ENCODE peak calls at places on chromosome 17, in four cellular contexts. J is GM23338, N is HCT116, C is neural progenitor cell. D is an unnamed sample.

GRCh38 chr17:83200231-83200699 is 120.9 kb downstream of the METRNL start:
- DNase-seq in J (no peak), N (no peak), C (no peak), D (no peak)

GRCh38 chr17:19015428-19015827 is 10.9 kb upstream of the FAM83G start:
- DNase-seq in J (no peak), N (no peak), C (no peak), D (no peak)

GRCh38 chr17:28274591-28275265 is 44.3 kb upstream of the TMEM97 start:
- DNase-seq in J (no peak), N (no peak), C (no peak), D (no peak)

GRCh38 chr17:67289174-67289876 is 44.3 kb upstream of the HELZ start:
- DNase-seq in J (peak; percentile 27), N (no peak), C (no peak), D (peak; percentile 33)

GRCh38 chr17:15123593-15124590 is 141.2 kb downstream of the PMP22 start:
- DNase-seq in J (no peak), N (no peak), C (no peak), D (no peak)

GRCh38 chr17:77800832-77801231 is 157.7 kb upstream of the TNRC6C start:
- DNase-seq in J (no peak), N (no peak), C (no peak), D (no peak)

GRCh38 chr17:82065638-82066303 is at the start of gene DUS1L:
- DNase-seq in J (peak; percentile 74), N (no peak), C (peak; percentile 83), D (peak; percentile 78)

GRCh38 chr17:50837980-50838954 is 2.9 kb downstream of the WFIKKN2 start:
- DNase-seq in J (no peak), N (no peak), C (no peak), D (no peak)

GRCh38 chr17:68437979-68438877 is 19.1 kb downstream of the WIPI1 start:
- DNase-seq in J (peak; percentile 35), N (no peak), C (no peak), D (peak; percentile 63)

GRCh38 chr17:27423651-27424050 is 32.6 kb upstream of the KSR1 start:
- DNase-seq in J (no peak), N (no peak), C (no peak), D (no peak)

GRCh38 chr17:62693616-62694415 is 66.3 kb downstream of the MRC2 start:
- DNase-seq in J (no peak), N (no peak), C (no peak), D (no peak)

GRCh38 chr17:42519546-42520444 is 16.2 kb upstream of the NAGLU start:
- DNase-seq in J (peak; percentile 85), N (peak; percentile 92), C (peak; percentile 62), D (peak; percentile 91)

GRCh38 chr17:17044846-17045561 is 2.7 kb downstream of the MPRIP start:
- DNase-seq in J (peak; percentile 49), N (no peak), C (no peak), D (peak; percentile 57)

GRCh38 chr17:31479524-31479923 is 88.0 kb downstream of the RAB11FIP4 start:
- DNase-seq in J (no peak), N (no peak), C (no peak), D (no peak)
- H3K27me3 ChIP-seq in J (no peaks in the 10 kb centered on the region), N (no peaks in the 10 kb centered on the region), C (no peaks in the 10 kb centered on the region), D (no peaks in the 10 kb centered on the region)

GRCh38 chr17:73595068-73595865 is 49.0 kb downstream of the SDK2 start:
- DNase-seq in J (peak; percentile 72), N (no peak), C (peak; percentile 64), D (peak; percentile 35)
- TF ChIP-seq EZH2phosphoT487 in J (no peak), N (no peak), C (no peak), D (no peak)

GRCh38 chr17:3667366-3668278 is 756 bp downstream of the TAX1BP3 start:
- DNase-seq in J (peak; percentile 83), N (no peak), C (peak; percentile 89), D (peak; percentile 97)
- TF ChIP-seq CTCF in J (no peak), N (no peak), C (no peak), D (no peak)

DNA sequence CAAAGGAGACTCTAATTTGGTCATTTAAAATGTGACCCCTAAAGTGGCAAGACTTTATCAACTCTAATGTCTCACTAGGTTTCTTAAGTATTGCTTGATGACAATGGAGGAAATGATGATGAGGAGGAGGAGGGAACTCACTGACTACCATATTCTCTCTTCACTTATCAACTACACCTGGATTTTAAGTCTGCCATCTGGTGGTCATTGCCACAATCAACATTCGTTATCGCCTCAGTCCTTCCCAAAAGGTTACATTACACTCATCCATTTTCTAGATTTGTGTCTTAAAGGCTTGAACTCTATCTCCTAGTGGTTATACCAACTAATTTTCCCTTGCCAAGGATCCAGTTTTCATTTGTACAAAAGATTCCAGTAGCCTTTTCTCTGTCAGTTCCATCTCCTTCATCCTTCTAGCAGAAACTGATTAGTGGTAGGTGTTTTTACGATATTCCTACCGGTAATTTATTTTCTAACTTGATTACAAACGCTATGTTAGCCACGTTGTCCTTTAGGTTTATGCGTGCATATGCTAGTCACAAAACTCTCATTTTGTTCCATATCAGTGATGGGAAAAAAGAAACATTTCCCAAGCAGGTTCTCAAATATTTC is 114.6 kb upstream of the NOG start:
- DNase-seq in J (peak; percentile 75), N (peak; percentile 58), C (peak; percentile 54), D (peak; percentile 38)
- H3K27me3 ChIP-seq in J (no peaks in the 10 kb centered on the region), N (peaks cover 30% of the 10 kb centered on the region), C (no peaks in the 10 kb centered on the region), D (no peaks in the 10 kb centered on the region)

GRCh38 chr17:80942360-80943345 is 49.0 kb upstream of the CHMP6 start:
- DNase-seq in J (no peak), N (no peak), C (no peak), D (peak; percentile 65)
- TF ChIP-seq EZH2phosphoT487 in J (no peak), N (no peak), C (no peak), D (no peak)

GRCh38 chr17:45226620-45227019 is 4.9 kb downstream of the FMNL1 start:
- DNase-seq in J (no peak), N (no peak), C (no peak), D (no peak)

GRCh38 chr17:45225051-45225700 is 3.5 kb downstream of the FMNL1 start:
- DNase-seq in J (no peak), N (no peak), C (no peak), D (no peak)

GRCh38 chr17:45227101-45227591 is 5.5 kb downstream of the FMNL1 start:
- DNase-seq in J (no peak), N (no peak), C (no peak), D (peak; percentile 4)

GRCh38 chr17:45224671-45225050 is 3.0 kb downstream of the FMNL1 start:
- DNase-seq in J (no peak), N (no peak), C (no peak), D (no peak)

DNA sequence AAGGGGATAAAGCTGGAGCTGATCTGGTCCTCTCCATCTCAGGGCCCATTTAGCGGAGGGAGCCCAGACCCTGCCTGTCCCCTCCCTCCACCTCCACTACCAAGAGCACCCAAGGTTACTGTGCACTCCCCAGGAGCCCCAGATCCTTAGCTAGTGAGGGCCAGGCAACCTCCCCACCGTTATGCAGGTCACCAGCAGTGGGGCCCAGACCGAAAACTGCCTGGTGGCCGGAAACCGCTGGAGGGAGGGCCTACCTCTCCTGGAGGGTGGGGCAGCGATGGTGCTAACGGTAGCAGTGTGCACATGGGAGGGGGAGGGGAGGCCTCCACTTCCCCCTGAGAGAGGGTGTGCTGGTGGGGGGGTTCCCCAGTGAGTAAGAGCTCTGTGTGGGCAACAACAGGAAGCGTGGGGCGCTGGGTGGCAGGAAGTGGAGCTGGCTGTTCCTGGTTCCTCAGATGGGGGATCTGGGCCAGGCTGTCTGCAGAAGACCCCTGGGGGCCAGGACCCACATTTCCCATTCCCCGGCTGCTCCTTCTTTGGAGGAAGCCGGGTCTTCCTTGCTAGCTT is 4.4 kb downstream of the FMNL1 start:
- DNase-seq in J (no peak), N (no peak), C (no peak), D (no peak)
- TF ChIP-seq CTCF in J (no peak), N (no peak), C (no peak), D (no peak)

GRCh38 chr17:7709031-7709430 is 4.0 kb downstream of the EFNB3 start:
- DNase-seq in J (no peak), N (no peak), C (no peak), D (no peak)
- H3K27me3 ChIP-seq in J (peaks cover 11% of the 10 kb centered on the region), N (no peaks in the 10 kb centered on the region), C (peaks cover 19% of the 10 kb centered on the region), D (peaks cover 31% of the 10 kb centered on the region)

GRCh38 chr17:4119299-4119698 is 23.5 kb downstream of the ZZEF1 start:
- DNase-seq in J (no peak), N (no peak), C (no peak), D (no peak)

GRCh38 chr17:4120332-4120731 is 22.5 kb downstream of the ZZEF1 start:
- DNase-seq in J (no peak), N (no peak), C (no peak), D (no peak)

GRCh38 chr17:4116516-4116915 is 26.3 kb downstream of the ZZEF1 start:
- DNase-seq in J (peak; percentile 60), N (no peak), C (no peak), D (no peak)

DNA sequence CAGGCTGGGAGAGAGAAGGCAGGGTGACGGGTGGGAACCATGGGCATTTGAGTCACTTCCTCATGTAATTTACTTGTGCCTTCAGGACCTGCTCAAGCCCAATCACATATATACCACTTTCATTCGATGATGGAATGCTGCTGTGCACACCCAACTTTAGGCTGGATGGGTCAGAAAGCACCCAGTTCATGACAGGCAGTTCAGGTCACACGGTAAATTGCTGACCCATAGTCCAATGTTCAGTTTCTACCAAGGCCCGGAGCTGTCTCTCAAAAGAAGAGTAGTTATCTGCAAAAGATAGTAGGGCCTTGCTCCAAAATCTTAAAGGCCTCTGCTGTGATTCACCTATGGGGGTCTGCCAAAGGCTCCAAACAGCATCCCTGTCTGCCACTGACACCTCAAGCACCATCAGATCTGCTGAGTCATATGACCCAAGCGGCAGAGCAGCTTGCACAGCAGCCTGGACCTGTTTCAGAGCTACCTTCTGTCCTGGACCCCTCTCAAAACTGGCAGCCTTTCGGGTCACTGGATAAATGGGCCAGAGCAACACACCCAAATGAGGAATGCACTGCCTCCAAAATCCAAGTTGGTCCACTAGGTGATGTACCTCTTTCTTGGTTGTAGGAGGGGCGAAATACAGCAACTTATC is 24.6 kb downstream of the ZZEF1 start:
- DNase-seq in J (no peak), N (no peak), C (no peak), D (no peak)
- TF ChIP-seq EZH2phosphoT487 in J (no peak), N (no peak), C (no peak), D (no peak)

DNA sequence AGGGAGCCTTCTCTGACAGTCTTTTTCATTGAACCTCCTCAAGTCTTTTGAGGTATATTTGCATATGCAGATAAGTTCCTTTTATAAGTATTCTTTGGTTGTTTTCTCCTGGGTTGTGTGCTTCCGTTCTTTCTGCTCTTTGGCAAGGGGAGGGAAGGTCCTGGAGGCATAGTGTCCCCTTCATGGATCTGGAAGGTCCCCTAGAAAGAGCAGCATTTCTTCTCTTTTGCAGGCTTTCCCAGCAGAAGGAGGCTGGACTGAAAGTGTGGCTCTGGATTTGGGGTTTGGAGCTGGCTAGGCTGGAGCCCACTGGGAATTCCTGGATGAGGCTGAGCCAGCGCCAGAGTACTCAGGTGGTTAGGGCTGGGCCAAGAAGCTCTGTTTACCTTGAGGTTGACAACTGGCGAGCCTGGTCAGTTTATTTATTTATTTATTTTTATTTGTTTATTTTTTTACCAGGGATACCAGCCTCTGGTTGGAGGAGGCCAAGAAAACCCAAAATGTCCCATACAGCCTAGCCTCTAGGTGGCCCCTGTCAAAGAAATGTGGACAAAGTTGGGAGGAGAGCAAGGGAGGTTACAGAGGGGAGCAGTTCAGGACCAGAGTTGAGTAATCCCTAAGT is 5.4 kb upstream of the TOP2A start:
- DNase-seq in J (peak; percentile 83), N (peak; percentile 38), C (peak; percentile 66), D (no peak)
- TF ChIP-seq CTCF in J (no peak), N (peak; percentile 52), C (peak; percentile 49), D (no peak)